ENCODE peak calls at places on chromosomes 5 and 9, in six cellular contexts. I is GM23248, G is cardiac muscle cell, H is mammary epithelial cell, A is stomach, R is pancreas. D is an unnamed sample.

GRCh38 chr5:1724822-1725602 is 74.6 kb downstream of the MRPL36 start:
- DNase-seq in I (no peak), G (peak), H (no peak), A (peak), R (no peak), D (no peak)

GRCh38 chr5:7881816-7882215 is 12.9 kb downstream of the MTRR start:
- DNase-seq in I (no peak), G (no peak), H (no peak), A (no peak), R (no peak), D (no peak)

GRCh38 chr9:71048271-71048670 is 73.2 kb downstream of the TRPM3 start:
- DNase-seq in I (no peak), G (no peak), H (no peak), A (no peak), R (no peak), D (no peak)

GRCh38 chr9:116555102-116555501 is 132.0 kb upstream of the TRIM32 start:
- DNase-seq in I (no peak), G (no peak), H (no peak), A (no peak), R (no peak), D (no peak)

GRCh38 chr5:170420809-170421412 is 31.7 kb upstream of the KCNMB1 start:
- DNase-seq in I (peak), G (peak), H (peak), A (peak), R (peak), D (peak)

GRCh38 chr9:95078934-95079333 is 238.6 kb downstream of the FANCC start:
- DNase-seq in I (no peak), G (no peak), H (no peak), A (peak), R (no peak), D (no peak)

GRCh38 chr5:11384441-11385250 is 519.6 kb downstream of the CTNND2 start:
- DNase-seq in I (peak), G (no peak), H (peak), A (peak), R (peak), D (no peak)

GRCh38 chr9:36862206-36863145 is 171.6 kb downstream of the PAX5 start:
- DNase-seq in I (peak), G (peak), H (peak), A (peak), R (peak), D (no peak)

GRCh38 chr9:4334439-4334838 is 34.6 kb upstream of the GLIS3 start:
- DNase-seq in I (peak), G (peak), H (peak), A (peak), R (peak), D (no peak)

GRCh38 chr5:127562252-127562651 is 44.8 kb downstream of the PRRC1 start:
- DNase-seq in I (no peak), G (peak), H (no peak), A (no peak), R (no peak), D (no peak)

GRCh38 chr5:96926275-96926674 is 9.6 kb upstream of the LNPEP start:
- DNase-seq in I (no peak), G (no peak), H (no peak), A (no peak), R (no peak), D (no peak)

GRCh38 chr5:53340956-53341750 is 139.3 kb upstream of the FST start:
- DNase-seq in I (no peak), G (no peak), H (no peak), A (no peak), R (no peak), D (no peak)

GRCh38 chr9:137129456-137130175 is 9.3 kb upstream of the GRIN1 start:
- DNase-seq in I (peak), G (peak), H (peak), A (peak), R (peak), D (peak)

GRCh38 chr5:90548069-90548593 is 10.5 kb upstream of the ADGRV1 start:
- DNase-seq in I (no peak), G (no peak), H (no peak), A (peak), R (peak), D (peak)

GRCh38 chr5:53256746-53257145 is 147.2 kb upstream of the MOCS2 start:
- DNase-seq in I (peak), G (peak), H (peak), A (no peak), R (no peak), D (peak)

GRCh38 chr9:70111042-70111602 is 67.5 kb downstream of the MAMDC2 start:
- DNase-seq in I (peak), G (peak), H (peak), A (peak), R (peak), D (no peak)

GRCh38 chr9:35650341-35651158 is at the start of gene SIT1:
- DNase-seq in I (no peak), G (no peak), H (no peak), A (no peak), R (no peak), D (no peak)

GRCh38 chr5:110840347-110840960 is 101.6 kb downstream of the SLC25A46 start:
- DNase-seq in I (no peak), G (no peak), H (no peak), A (peak), R (no peak), D (no peak)

GRCh38 chr5:132500931-132501628 is 10.5 kb upstream of the IRF1 start:
- DNase-seq in I (peak), G (peak), H (no peak), A (peak), R (peak), D (no peak)

GRCh38 chr9:94213513-94214124 is 45.5 kb upstream of the ZNF169 start:
- DNase-seq in I (peak), G (peak), H (peak), A (peak), R (peak), D (peak)

DNA sequence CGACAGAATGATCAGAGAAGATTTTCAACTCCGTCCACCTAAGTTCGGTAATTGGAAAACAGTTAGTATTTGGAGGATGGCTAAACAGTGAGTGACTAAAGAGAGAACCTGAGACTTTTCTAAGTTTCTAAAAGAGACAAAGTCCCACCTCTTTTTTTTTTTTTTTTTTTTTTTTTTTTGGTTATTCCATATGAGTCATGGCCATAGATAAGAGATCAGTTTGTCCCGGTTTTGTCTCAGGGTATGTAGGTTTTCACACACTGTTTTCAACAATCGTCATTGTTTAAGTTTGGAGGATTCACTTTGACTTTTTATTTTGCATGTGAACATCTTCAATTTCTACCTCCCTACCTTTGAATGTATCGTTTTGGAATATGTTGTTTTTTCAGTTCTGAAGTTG is 85.8 kb downstream of the NTRK2 start:
- DNase-seq in I (no peak), G (no peak), H (peak), A (no peak), R (no peak), D (no peak)
- H3K27ac ChIP-seq in I (no peak), G (no peak), H (no peak), A (no peak), R (no peak), D (no peak)

GRCh38 chr5:23419115-23419514 is 88.3 kb upstream of the PRDM9 start:
- DNase-seq in I (no peak), G (peak), H (peak), A (no peak), R (no peak), D (peak)
- H3K27ac ChIP-seq in I (no peak), G (no peak), H (peak), A (no peak), R (no peak), D (no peak)

GRCh38 chr5:73317523-73317922 is 131.1 kb downstream of the FOXD1 start:
- DNase-seq in I (no peak), G (no peak), H (no peak), A (no peak), R (no peak), D (no peak)
- H3K27ac ChIP-seq in I (no peak), G (no peak), H (no peak), A (no peak), R (no peak), D (peak)

GRCh38 chr5:140242099-140242498 is 60.8 kb downstream of the PFDN1 start:
- DNase-seq in I (peak), G (no peak), H (no peak), A (no peak), R (no peak), D (no peak)
- H3K27ac ChIP-seq in I (peak), G (peak), H (no peak), A (peak), R (no peak), D (peak)

GRCh38 chr9:121288557-121288873 is 20.6 kb downstream of the GSN start:
- DNase-seq in I (no peak), G (no peak), H (no peak), A (no peak), R (no peak), D (no peak)

GRCh38 chr9:121286973-121287721 is 19.2 kb downstream of the GSN start:
- DNase-seq in I (peak), G (peak), H (peak), A (peak), R (peak), D (peak)

GRCh38 chr9:121288874-121289553 is 21.1 kb downstream of the GSN start:
- DNase-seq in I (peak), G (peak), H (peak), A (peak), R (peak), D (peak)

GRCh38 chr9:121292051-121292450 is 24.1 kb downstream of the GSN start:
- DNase-seq in I (no peak), G (no peak), H (no peak), A (no peak), R (no peak), D (no peak)

GRCh38 chr9:121289554-121290370 is 21.8 kb downstream of the GSN start:
- DNase-seq in I (peak), G (peak), H (no peak), A (no peak), R (no peak), D (no peak)
- H3K27ac ChIP-seq in I (peak), G (peak), H (peak), A (peak), R (peak), D (peak)

DNA sequence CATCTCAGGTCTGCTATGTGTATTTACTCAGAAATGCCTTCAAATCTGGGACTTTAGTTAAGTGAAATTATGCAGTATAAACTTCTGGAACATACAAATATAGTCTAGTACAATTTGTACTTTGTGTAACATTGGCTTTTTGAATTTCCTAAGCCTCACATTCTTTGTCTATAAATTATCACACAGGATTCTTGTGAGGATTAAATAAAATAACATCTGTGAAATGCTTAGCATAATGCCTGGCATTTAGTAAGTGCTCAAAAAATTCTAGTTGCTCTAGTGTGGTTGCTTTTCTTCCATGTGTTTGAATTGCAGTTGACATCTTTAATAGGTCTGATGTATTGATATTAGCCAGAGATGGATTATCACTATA is 2.6 kb downstream of the HMMR start:
- DNase-seq in I (no peak), G (no peak), H (no peak), A (no peak), R (no peak), D (no peak)
- H3K27ac ChIP-seq in I (peak), G (no peak), H (peak), A (no peak), R (no peak), D (peak)

D was measured in epithelial cell of prostate.